ENCODE peak calls at places on chromosomes 12 and 14, in seven cellular contexts. H is NT2/D1; R is AG09309; Z is choroid plexus epithelial cell; V is left lung; X is Right ventricle myocardium superior; A is activated naive CD8-positive, alpha-beta T cell treated with anti-CD3 and anti-CD28 coated beads, Interleukin-2, amount 50 U/mL, for 24 hours. J is an unnamed sample.

GRCh38 chr14:33564774-33565630 is 385.9 kb downstream of the EGLN3 start:
- DNase-seq in H (peak; percentile 11), A (no peak), Z (peak; percentile 83), X (no peak), R (no peak), V (no peak), J (no peak)

GRCh38 chr12:54373619-54374554 is 9.6 kb upstream of the GPR84 start:
- DNase-seq in R (no peak), H (no peak), Z (no peak), V (no peak), A (no peak), X (no peak), J (no peak)

GRCh38 chr14:88551094-88551870 is 3.5 kb downstream of the PTPN21 start:
- DNase-seq in Z (peak; percentile 91), R (peak; percentile 55), A (peak; percentile 72), V (peak; percentile 72), H (no peak), X (peak; percentile 85), J (peak; percentile 64)

GRCh38 chr12:53060064-53060720 is 10.3 kb downstream of the TNS2 start:
- DNase-seq in A (no peak), X (no peak), V (no peak), H (no peak), R (no peak), Z (no peak), J (no peak)

GRCh38 chr14:77607741-77608302 is 8.6 kb downstream of the SPTLC2 start:
- DNase-seq in X (no peak), V (no peak), A (peak; percentile 31), Z (no peak), H (no peak), R (no peak), J (no peak)

GRCh38 chr14:76514599-76514998 is 138.7 kb downstream of the ESRRB start:
- DNase-seq in V (no peak), Z (peak; percentile 11), H (no peak), R (no peak), A (no peak), X (no peak), J (no peak)

GRCh38 chr14:26597136-26598080 is at the start of gene NOVA1:
- DNase-seq in V (no peak), H (no peak), R (no peak), X (peak; percentile 57), Z (peak; percentile 42), A (peak; percentile 1), J (no peak)

GRCh38 chr14:71324767-71325272 is 417.6 kb downstream of the PCNX1 start:
- DNase-seq in V (no peak), X (no peak), H (no peak), Z (peak; percentile 83), A (peak; percentile 44), R (no peak), J (no peak)

GRCh38 chr12:42790761-42791151 is 201.2 kb upstream of the PRICKLE1 start:
- DNase-seq in R (no peak), X (no peak), A (no peak), H (no peak), V (no peak), Z (peak; percentile 89), J (no peak)

GRCh38 chr12:113867258-113867657 is 98.9 kb downstream of the RBM19 start:
- DNase-seq in Z (peak; percentile 46), H (no peak), X (no peak), V (no peak), R (no peak), A (no peak), J (no peak)

GRCh38 chr12:76042147-76042546 is 10.6 kb upstream of the PHLDA1 start:
- DNase-seq in H (no peak), X (no peak), V (no peak), R (no peak), Z (peak; percentile 38), A (no peak), J (no peak)

GRCh38 chr14:104132981-104133380 is 5.4 kb upstream of the KIF26A start:
- DNase-seq in X (peak; percentile 29), A (no peak), R (no peak), Z (no peak), H (no peak), V (no peak), J (no peak)

GRCh38 chr14:22088614-22089359 is 415.2 kb upstream of the OR4E1 start:
- DNase-seq in A (no peak), V (no peak), H (no peak), Z (peak; percentile 56), R (no peak), X (no peak), J (no peak)

J was measured in fibroblast of the conjunctiva.